ENCODE peak calls at places on chromosomes 11 and 22, in four cellular contexts. T is CD4-positive, alpha-beta T cell; J is CD8-positive, alpha-beta memory T cell; M is thoracic aorta. L is an unnamed sample.
A peak's percentile ranks its signal among the peaks of the same experiment; 100 is the strongest.

GRCh38 chr11:279966-280761 is 2.0 kb downstream of the NLRP6 start:
- DNase-seq in T (no peak), J (no peak), M (no peak), L (no peak)

GRCh38 chr11:7572001-7572712 is 58.4 kb downstream of the PPFIBP2 start:
- DNase-seq in T (no peak), J (no peak), M (no peak), L (no peak)

GRCh38 chr11:59698506-59698905 is 15.1 kb downstream of the OR10V1 start:
- DNase-seq in T (no peak), J (no peak), M (no peak), L (no peak)

GRCh38 chr11:6516865-6517264 is 19.8 kb downstream of the DNHD1 start:
- DNase-seq in T (no peak), J (no peak), M (no peak), L (no peak)

GRCh38 chr11:68412593-68413475 is 47.7 kb upstream of the PPP6R3 start:
- DNase-seq in T (no peak), J (no peak), M (no peak), L (no peak)

GRCh38 chr11:47928426-47928825 is 51.9 kb upstream of the PTPRJ start:
- DNase-seq in T (no peak), J (no peak), M (no peak), L (no peak)

GRCh38 chr11:66421492-66422205 is 814 bp downstream of the NPAS4 start:
- DNase-seq in T (peak; percentile 93), J (peak; percentile 81), M (peak; percentile 74), L (peak; percentile 81)

GRCh38 chr22:36644333-36644757 is 59.2 kb downstream of the CACNG2 start:
- DNase-seq in T (no peak), J (no peak), M (no peak), L (no peak)

GRCh38 chr11:112999518-112999917 is 38.3 kb downstream of the NCAM1 start:
- DNase-seq in T (no peak), J (no peak), M (no peak), L (no peak)

GRCh38 chr11:25981998-25982397 is 349.9 kb upstream of the ANO3 start:
- DNase-seq in T (no peak), J (no peak), M (no peak), L (no peak)

GRCh38 chr11:64356498-64357411 is 2.2 kb upstream of the RPS6KA4 start:
- DNase-seq in T (no peak), J (no peak), M (no peak), L (no peak)

GRCh38 chr11:44424841-44425240 is 114.9 kb upstream of the ALX4 start:
- DNase-seq in T (no peak), J (no peak), M (no peak), L (no peak)

GRCh38 chr11:2943711-2944118 is 14.5 kb upstream of the PHLDA2 start:
- DNase-seq in T (no peak), J (no peak), M (no peak), L (no peak)

GRCh38 chr11:1568451-1568911 is 3.6 kb downstream of the DUSP8 start:
- DNase-seq in T (peak; percentile 38), J (peak; percentile 77), M (no peak), L (no peak)

GRCh38 chr11:9273430-9274336 is 8.5 kb upstream of the DENND5A start:
- DNase-seq in T (no peak), J (no peak), M (no peak), L (no peak)

GRCh38 chr22:19972251-19972650 is 30.6 kb upstream of the TXNRD2 start:
- DNase-seq in T (no peak), J (no peak), M (no peak), L (no peak)

GRCh38 chr11:68806931-68807844 is 34.5 kb downstream of the CPT1A start:
- DNase-seq in T (no peak), J (no peak), M (no peak), L (no peak)

GRCh38 chr22:45818130-45819085 is 146.8 kb downstream of the ATXN10 start:
- DNase-seq in T (no peak), J (no peak), M (no peak), L (no peak)

GRCh38 chr22:25404556-25404922 is 159.9 kb upstream of the GRK3 start:
- DNase-seq in T (no peak), J (no peak), M (no peak), L (no peak)

GRCh38 chr11:95498731-95499396 is 267.9 kb upstream of the SESN3 start:
- DNase-seq in T (no peak), J (no peak), M (no peak), L (no peak)

GRCh38 chr11:73100578-73100977 is 41.5 kb downstream of the FCHSD2 start:
- DNase-seq in T (no peak), J (no peak), M (no peak), L (no peak)

GRCh38 chr11:73099512-73100266 is 42.4 kb downstream of the FCHSD2 start:
- DNase-seq in T (no peak), J (no peak), M (no peak), L (no peak)

DNA sequence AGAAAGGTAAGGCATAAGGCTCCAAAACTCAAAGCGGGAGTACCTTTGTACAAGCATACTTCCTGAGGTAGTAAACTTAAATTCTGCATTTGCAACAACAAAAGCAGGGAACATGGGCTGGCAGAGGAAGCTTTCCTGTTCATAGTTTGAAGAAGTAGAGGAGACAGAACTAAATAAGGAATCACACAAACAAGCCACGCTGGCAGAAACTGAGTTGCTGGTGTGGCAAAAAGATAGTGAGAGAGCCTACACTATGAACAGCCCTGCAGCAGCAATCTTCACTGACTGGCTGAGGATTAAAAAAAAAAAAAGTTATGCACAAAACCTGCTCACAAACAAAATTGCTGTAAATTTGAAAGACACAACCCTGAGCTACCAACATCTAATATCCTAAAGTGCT is 46.5 kb downstream of the FCHSD2 start:
- DNase-seq in T (no peak), J (no peak), M (no peak), L (no peak)
- H3K9me3 ChIP-seq in T (no peaks in the 10 kb centered on the region), J (no peaks in the 10 kb centered on the region), M (no peaks in the 10 kb centered on the region), L (no peaks in the 10 kb centered on the region)

DNA sequence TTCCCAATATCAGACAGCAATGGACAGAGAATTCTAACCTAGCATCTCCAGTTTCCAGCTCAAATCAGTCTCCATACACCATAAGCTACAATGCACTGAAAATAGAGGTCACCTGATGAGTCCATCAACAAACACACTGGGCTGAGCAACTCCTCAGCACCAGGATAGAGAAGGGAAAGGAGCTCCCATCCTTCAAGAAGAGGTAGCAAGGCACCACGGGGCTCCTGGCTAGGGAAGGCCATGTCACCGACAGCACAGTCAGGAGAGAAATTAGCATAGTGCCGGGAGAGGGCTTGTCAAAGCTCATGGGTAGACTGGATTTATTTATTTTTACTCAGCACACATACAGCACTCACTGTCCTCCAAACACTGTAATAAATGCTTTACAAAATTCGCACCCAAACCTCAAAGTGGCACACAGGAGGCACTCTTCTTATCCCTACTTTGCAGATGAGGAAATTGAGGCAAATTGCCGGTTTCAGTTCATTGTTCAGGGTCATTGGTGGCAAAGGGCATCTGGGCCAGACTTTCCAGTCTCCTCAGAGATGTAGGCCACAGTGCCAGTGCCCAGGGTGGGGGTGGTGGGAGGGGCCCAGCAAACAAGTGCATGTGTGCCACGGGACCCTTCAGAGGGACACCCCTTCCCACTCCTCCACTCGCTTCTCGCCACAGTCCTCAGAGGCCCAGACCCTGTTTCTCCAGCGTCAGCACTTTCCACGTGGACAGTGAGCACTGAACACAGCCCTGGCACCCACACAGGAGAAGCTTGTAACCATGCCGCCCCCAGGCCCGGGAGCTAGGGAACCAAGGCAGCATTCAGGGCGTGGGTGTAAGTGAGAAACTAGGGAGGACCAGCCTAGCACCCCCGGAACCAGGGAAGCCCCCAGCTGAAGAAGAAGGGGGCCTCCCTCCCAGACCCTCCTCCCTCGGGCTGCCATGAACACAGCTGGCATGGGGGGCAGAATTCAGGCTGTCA is 1417.4 kb downstream of the TBC1D22A start:
- DNase-seq in T (no peak), J (no peak), M (no peak), L (no peak)
- H3K9me3 ChIP-seq in T (no peaks in the 10 kb centered on the region), J (no peaks in the 10 kb centered on the region), M (no peaks in the 10 kb centered on the region), L (no peaks in the 10 kb centered on the region)

GRCh38 chr22:49243335-49243734 is 584.3 kb downstream of the BRD1 start:
- DNase-seq in T (no peak), J (no peak), M (no peak), L (no peak)
- H3K9me3 ChIP-seq in T (no peaks in the 10 kb centered on the region), J (no peaks in the 10 kb centered on the region), M (no peaks in the 10 kb centered on the region), L (no peaks in the 10 kb centered on the region)

GRCh38 chr11:50102916-50103315 is 70.2 kb downstream of the OR4C45 start:
- DNase-seq in T (no peak), J (no peak), M (no peak), L (no peak)
- H3K9me3 ChIP-seq in T (no peaks in the 10 kb centered on the region), J (no peaks in the 10 kb centered on the region), M (no peaks in the 10 kb centered on the region), L (no peaks in the 10 kb centered on the region)

GRCh38 chr11:34816698-34817213 is 99.4 kb downstream of the APIP start:
- DNase-seq in T (no peak), J (no peak), M (no peak), L (no peak)
- H3K9me3 ChIP-seq in T (peaks cover 19% of the 10 kb centered on the region), J (no peaks in the 10 kb centered on the region), M (peaks cover 7% of the 10 kb centered on the region), L (no peaks in the 10 kb centered on the region)

DNA sequence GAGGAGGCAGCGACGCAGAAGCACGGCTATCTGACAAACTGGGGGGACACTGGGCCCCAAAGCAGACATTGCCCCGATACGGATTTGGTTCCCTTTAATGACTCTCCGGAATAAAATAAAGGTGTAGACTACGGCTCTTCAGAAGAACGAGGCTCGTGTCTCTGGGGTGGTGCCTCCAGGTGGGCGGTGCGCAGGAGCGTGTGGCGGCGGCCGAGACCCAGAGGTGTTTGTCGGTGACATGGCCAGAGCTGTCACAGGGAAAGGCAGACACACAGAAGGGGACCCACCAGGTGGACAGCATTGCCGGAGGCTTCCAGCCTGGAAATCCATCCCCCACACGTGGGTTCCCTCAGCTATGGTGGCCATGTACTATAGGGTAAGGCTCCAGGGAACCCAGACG is 366.0 kb downstream of the BRD1 start:
- DNase-seq in T (no peak), J (no peak), M (no peak), L (no peak)
- H3K9me3 ChIP-seq in T (no peaks in the 10 kb centered on the region), J (no peaks in the 10 kb centered on the region), M (no peaks in the 10 kb centered on the region), L (no peaks in the 10 kb centered on the region)

DNA sequence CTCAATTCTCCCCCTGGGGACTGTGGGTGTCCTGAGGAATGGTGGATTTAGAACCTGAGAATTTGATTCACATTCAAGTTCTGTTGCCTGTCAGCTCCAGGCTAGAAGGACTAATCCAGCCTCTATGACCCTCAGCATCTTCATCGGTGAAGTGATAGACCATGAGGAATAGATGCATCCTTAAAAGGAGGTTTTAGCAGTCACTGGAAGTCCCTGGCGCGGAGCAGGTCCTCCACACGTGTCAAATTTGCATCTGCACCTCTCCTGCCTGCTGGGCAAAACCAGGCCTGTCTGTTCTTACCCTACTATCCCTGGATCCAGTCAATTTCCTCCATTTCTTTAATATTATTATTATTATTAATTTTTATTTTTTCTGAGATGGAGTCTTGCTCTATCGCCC is 808.4 kb downstream of the TBC1D22A start:
- DNase-seq in T (no peak), J (no peak), M (no peak), L (no peak)
- H3K9me3 ChIP-seq in T (no peaks in the 10 kb centered on the region), J (no peaks in the 10 kb centered on the region), M (no peaks in the 10 kb centered on the region), L (no peaks in the 10 kb centered on the region)